ENCODE peak calls at places on chromosome 15, in five cellular contexts. A is PC-3, Q is K562, C is astrocyte, R is neural progenitor cell. E is an unnamed sample.

GRCh38 chr15:63322541-63322940 is 45.1 kb downstream of the APH1B start:
- DNase-seq in A (no peak), Q (peak; percentile 38), C (no peak), R (no peak), E (no peak)

GRCh38 chr15:101288905-101289513 is 6.0 kb downstream of the SNRPA1 start:
- DNase-seq in A (peak; percentile 68), Q (no peak), C (no peak), R (peak; percentile 74), E (peak; percentile 73)

GRCh38 chr15:42591238-42591936 is 16.0 kb downstream of the STARD9 start:
- DNase-seq in A (peak; percentile 68), Q (peak; percentile 47), C (peak; percentile 40), R (no peak), E (peak; percentile 49)

GRCh38 chr15:70794596-70795310 is 31.4 kb upstream of the UACA start:
- DNase-seq in A (no peak), Q (no peak), C (peak; percentile 76), R (no peak), E (no peak)

GRCh38 chr15:94287794-94288246 is 56.5 kb downstream of the MCTP2 start:
- DNase-seq in A (no peak), Q (no peak), C (no peak), R (no peak), E (no peak)

GRCh38 chr15:35481992-35482391 is 64.0 kb downstream of the DPH6 start:
- DNase-seq in A (peak; percentile 98), Q (no peak), C (peak; percentile 77), R (no peak), E (peak; percentile 57)

GRCh38 chr15:68635142-68635541 is 56.3 kb downstream of the CORO2B start:
- DNase-seq in A (no peak), Q (no peak), C (no peak), R (no peak), E (no peak)

GRCh38 chr15:74614744-74615312 is 808 bp upstream of the CLK3 start:
- DNase-seq in A (peak; percentile 68), Q (peak; percentile 92), C (peak; percentile 46), R (peak; percentile 93), E (peak; percentile 89)

GRCh38 chr15:61084944-61085367 is 144.1 kb downstream of the RORA start:
- DNase-seq in A (no peak), Q (no peak), C (no peak), R (peak; percentile 62), E (peak; percentile 69)

GRCh38 chr15:76470691-76471090 is 134.1 kb downstream of the ISL2 start:
- DNase-seq in A (no peak), Q (no peak), C (peak; percentile 78), R (no peak), E (no peak)

GRCh38 chr15:79329186-79329611 is 18.3 kb downstream of the TMED3 start:
- DNase-seq in A (peak; percentile 69), Q (no peak), C (peak; percentile 79), R (no peak), E (peak; percentile 18)

GRCh38 chr15:80260566-80260965 is 8.6 kb upstream of the CTXND1 start:
- DNase-seq in A (no peak), Q (no peak), C (no peak), R (no peak), E (no peak)

GRCh38 chr15:41838400-41838897 is at the start of gene PLA2G4B:
- DNase-seq in A (peak; percentile 98), Q (no peak), C (no peak), R (no peak), E (no peak)

GRCh38 chr15:66848666-66849392 is 146.8 kb downstream of the SMAD6 start:
- DNase-seq in A (no peak), Q (no peak), C (no peak), R (no peak), E (no peak)

GRCh38 chr15:48984811-48985352 is 21.2 kb upstream of the SHC4 start:
- DNase-seq in A (no peak), Q (no peak), C (no peak), R (no peak), E (no peak)

GRCh38 chr15:74626336-74626735 is 10.7 kb downstream of the CLK3 start:
- DNase-seq in A (no peak), Q (no peak), C (no peak), R (no peak), E (no peak)

GRCh38 chr15:40367673-40368611 is 9.9 kb downstream of the DISP2 start:
- DNase-seq in A (peak; percentile 88), Q (peak; percentile 93), C (peak; percentile 69), R (peak; percentile 96), E (peak; percentile 94)

GRCh38 chr15:75366163-75366562 is 2.2 kb downstream of the MAN2C1 start:
- DNase-seq in A (no peak), Q (no peak), C (no peak), R (no peak), E (no peak)

GRCh38 chr15:34114215-34114614 is 12.3 kb downstream of the PGBD4 start:
- DNase-seq in A (no peak), Q (no peak), C (no peak), R (no peak), E (no peak)
- H3K4me3 ChIP-seq in A (no peak overlapping the region), Q (no peak overlapping the region), C (no peak overlapping the region), R (no peak overlapping the region), E (no peak overlapping the region)

GRCh38 chr15:100202309-100202943 is 139.3 kb downstream of the ADAMTS17 start:
- DNase-seq in A (peak; percentile 23), Q (no peak), C (no peak), R (no peak), E (no peak)
- H3K4me1 ChIP-seq in A (peaks cover 4% of the 10 kb centered on the region), Q (no peaks in the 10 kb centered on the region), C (peaks cover 7% of the 10 kb centered on the region), R (no peaks in the 10 kb centered on the region), E (no peaks in the 10 kb centered on the region)

GRCh38 chr15:98567951-98568350 is 80.4 kb upstream of the IGF1R start:
- DNase-seq in A (no peak), Q (no peak), C (no peak), R (no peak), E (no peak)
- TF ChIP-seq EZH2 in A (no peak), Q (no peak), C (no peak), R (no peak), E (no peak)

GRCh38 chr15:89089316-89090230 is 1.3 kb downstream of the ABHD2 start:
- DNase-seq in A (no peak), Q (no peak), C (no peak), R (no peak), E (no peak)

GRCh38 chr15:89091667-89092220 is 3.5 kb downstream of the ABHD2 start:
- DNase-seq in A (no peak), Q (no peak), C (no peak), R (no peak), E (no peak)

GRCh38 chr15:89088605-89089315 is 504 bp downstream of the ABHD2 start:
- DNase-seq in A (no peak), Q (peak; percentile 30), C (no peak), R (peak; percentile 47), E (no peak)

GRCh38 chr15:89093509-89093908 is 5.3 kb downstream of the ABHD2 start:
- DNase-seq in A (no peak), Q (no peak), C (no peak), R (no peak), E (no peak)

DNA sequence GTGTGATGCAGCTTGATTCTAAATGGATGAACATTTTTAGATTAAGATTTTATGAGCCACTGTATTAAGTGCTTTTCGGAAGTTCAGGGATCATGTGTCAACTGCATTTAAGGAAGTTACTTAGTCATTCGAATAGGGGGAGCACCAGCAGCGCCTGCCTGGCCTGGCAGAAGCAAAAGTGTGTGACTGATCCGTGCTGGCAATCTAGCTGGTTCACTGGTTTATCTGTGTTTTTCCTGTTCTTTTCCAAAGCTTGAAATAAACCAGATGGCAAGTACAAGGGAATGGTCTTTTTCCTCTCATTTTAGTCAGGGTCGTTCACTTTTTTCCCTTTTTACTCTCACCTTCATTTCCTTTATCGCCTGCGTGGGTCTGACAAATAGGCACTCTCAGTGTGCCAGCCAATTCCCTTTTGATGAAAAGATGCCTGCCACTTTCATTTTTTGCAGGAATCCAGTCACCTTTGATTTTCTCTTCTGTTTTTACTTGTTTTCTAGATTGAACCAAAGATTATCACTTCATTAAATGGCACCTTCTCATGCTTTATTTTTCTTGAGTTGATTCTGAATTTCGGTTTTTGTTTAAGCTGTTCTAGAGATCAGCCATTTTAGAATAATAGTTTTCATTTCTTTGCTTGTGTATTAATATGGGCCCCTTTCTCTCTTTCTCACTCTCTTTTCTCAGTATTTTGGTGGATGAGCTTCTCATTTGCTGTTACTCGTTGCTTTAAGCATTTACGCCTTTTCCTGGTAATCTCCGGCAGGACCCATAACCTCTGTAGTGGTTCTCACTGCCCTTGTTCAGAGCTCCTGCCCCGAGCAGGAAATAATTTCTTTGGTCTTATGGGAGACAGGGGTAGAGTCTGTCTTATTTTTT is 2.8 kb downstream of the ABHD2 start:
- DNase-seq in A (peak; percentile 83), Q (no peak), C (peak; percentile 83), R (no peak), E (peak; percentile 72)
- H3K4me3 ChIP-seq in A (peak overlapping the region; percentile 63), Q (peak overlapping the region; percentile 72), C (peak overlapping the region; percentile 34), R (no peak overlapping the region), E (peak overlapping the region; percentile 24)